ENCODE peak calls at places on chromosomes 3 and 15, in ten cellular contexts. O, A, P, I, T, B, D, Q, E and X are unnamed samples.

GRCh38 chr15:85622432-85622831 is 172.3 kb downstream of the KLHL25 start:
- DNase-seq in O (no peak), A (no peak), P (no peak), I (no peak), T (no peak), B (no peak), D (no peak), Q (no peak), E (no peak), X (no peak)

GRCh38 chr15:83747050-83747717 is 93.3 kb downstream of the ADAMTSL3 start:
- DNase-seq in O (peak), A (peak), P (peak), I (no peak), T (no peak), B (no peak), D (no peak), Q (no peak), E (peak), X (no peak)

GRCh38 chr3:135889417-135889816 is 76.1 kb upstream of the PPP2R3A start:
- DNase-seq in O (no peak), A (no peak), P (no peak), I (no peak), T (no peak), B (no peak), D (no peak), Q (no peak), E (no peak), X (no peak)

GRCh38 chr3:171790898-171791694 is 19.2 kb downstream of the PLD1 start:
- DNase-seq in O (no peak), A (no peak), P (no peak), I (no peak), T (no peak), B (no peak), D (no peak), Q (no peak), E (no peak), X (no peak)

GRCh38 chr3:115861166-115861733 is 237.9 kb downstream of the GAP43 start:
- DNase-seq in O (no peak), A (no peak), P (no peak), I (no peak), T (no peak), B (no peak), D (no peak), Q (no peak), E (no peak), X (no peak)

GRCh38 chr15:90451215-90451850 is 63.3 kb downstream of the IQGAP1 start:
- DNase-seq in O (no peak), A (no peak), P (no peak), I (no peak), T (no peak), B (no peak), D (no peak), Q (no peak), E (no peak), X (no peak)

GRCh38 chr3:154151969-154152368 is 30.8 kb downstream of the ARHGEF26 start:
- DNase-seq in O (no peak), A (no peak), P (no peak), I (no peak), T (no peak), B (no peak), D (no peak), Q (no peak), E (no peak), X (no peak)

GRCh38 chr15:76320012-76320411 is 8.7 kb upstream of the ETFA start:
- DNase-seq in O (no peak), A (no peak), P (no peak), I (no peak), T (no peak), B (no peak), D (no peak), Q (no peak), E (no peak), X (no peak)

GRCh38 chr15:68375191-68375631 is 56.8 kb downstream of the ITGA11 start:
- DNase-seq in O (no peak), A (no peak), P (no peak), I (peak), T (no peak), B (no peak), D (peak), Q (no peak), E (peak), X (no peak)

GRCh38 chr3:157335677-157336076 is 101.0 kb upstream of the PTX3 start:
- DNase-seq in O (no peak), A (no peak), P (peak), I (no peak), T (no peak), B (no peak), D (peak), Q (no peak), E (no peak), X (no peak)

GRCh38 chr3:79297242-79297641 is 470.6 kb downstream of the ROBO1 start:
- DNase-seq in O (no peak), A (no peak), P (no peak), I (no peak), T (no peak), B (no peak), D (no peak), Q (no peak), E (no peak), X (no peak)

GRCh38 chr3:10228248-10228950 is 19.9 kb upstream of the TATDN2 start:
- DNase-seq in O (no peak), A (no peak), P (peak), I (peak), T (no peak), B (no peak), D (no peak), Q (no peak), E (no peak), X (no peak)

GRCh38 chr15:48984811-48985352 is 21.2 kb upstream of the SHC4 start:
- DNase-seq in O (no peak), A (no peak), P (no peak), I (no peak), T (no peak), B (no peak), D (no peak), Q (no peak), E (no peak), X (no peak)

GRCh38 chr15:55894406-55894965 is 98.9 kb downstream of the NEDD4 start:
- DNase-seq in O (no peak), A (no peak), P (no peak), I (no peak), T (no peak), B (no peak), D (no peak), Q (no peak), E (no peak), X (no peak)

GRCh38 chr15:75232252-75232813 is 25.8 kb upstream of the GOLGA6C start:
- DNase-seq in O (no peak), A (no peak), P (no peak), I (no peak), T (no peak), B (no peak), D (no peak), Q (no peak), E (no peak), X (no peak)

GRCh38 chr3:72340056-72340455 is 508.2 kb downstream of the SHQ1 start:
- DNase-seq in O (no peak), A (no peak), P (no peak), I (no peak), T (no peak), B (no peak), D (no peak), Q (no peak), E (no peak), X (no peak)

GRCh38 chr3:55461896-55462295 is 25.2 kb downstream of the WNT5A start:
- DNase-seq in O (no peak), A (no peak), P (no peak), I (no peak), T (no peak), B (no peak), D (no peak), Q (no peak), E (no peak), X (no peak)

GRCh38 chr3:20141306-20141705 is 44.7 kb downstream of the SGO1 start:
- DNase-seq in O (no peak), A (no peak), P (no peak), I (no peak), T (no peak), B (no peak), D (peak), Q (no peak), E (peak), X (no peak)

GRCh38 chr3:43906847-43907507 is 216.2 kb downstream of the ABHD5 start:
- DNase-seq in O (no peak), A (no peak), P (no peak), I (no peak), T (no peak), B (no peak), D (no peak), Q (no peak), E (no peak), X (no peak)

GRCh38 chr3:56976666-56977560 is 83.6 kb upstream of the SPATA12 start:
- DNase-seq in O (peak), A (no peak), P (peak), I (no peak), T (no peak), B (no peak), D (no peak), Q (no peak), E (peak), X (no peak)

GRCh38 chr3:111952866-111953450 is 25.9 kb upstream of the ABHD10 start:
- DNase-seq in O (no peak), A (no peak), P (no peak), I (no peak), T (no peak), B (no peak), D (no peak), Q (no peak), E (no peak), X (no peak)

GRCh38 chr3:126665221-126665936 is 10.5 kb upstream of the TXNRD3 start:
- DNase-seq in O (no peak), A (no peak), P (no peak), I (no peak), T (no peak), B (no peak), D (no peak), Q (no peak), E (no peak), X (no peak)

GRCh38 chr3:73546961-73547360 is 77.8 kb downstream of the PDZRN3 start:
- DNase-seq in O (no peak), A (no peak), P (no peak), I (no peak), T (no peak), B (no peak), D (no peak), Q (no peak), E (no peak), X (no peak)

GRCh38 chr3:128382221-128382807 is 84.4 kb downstream of the DNAJB8 start:
- DNase-seq in O (no peak), A (peak), P (no peak), I (no peak), T (peak), B (peak), D (no peak), Q (no peak), E (peak), X (peak)

GRCh38 chr3:146382386-146382785 is 87.0 kb downstream of the PLSCR2 start:
- DNase-seq in O (no peak), A (no peak), P (no peak), I (no peak), T (peak), B (no peak), D (no peak), Q (no peak), E (no peak), X (no peak)

DNA sequence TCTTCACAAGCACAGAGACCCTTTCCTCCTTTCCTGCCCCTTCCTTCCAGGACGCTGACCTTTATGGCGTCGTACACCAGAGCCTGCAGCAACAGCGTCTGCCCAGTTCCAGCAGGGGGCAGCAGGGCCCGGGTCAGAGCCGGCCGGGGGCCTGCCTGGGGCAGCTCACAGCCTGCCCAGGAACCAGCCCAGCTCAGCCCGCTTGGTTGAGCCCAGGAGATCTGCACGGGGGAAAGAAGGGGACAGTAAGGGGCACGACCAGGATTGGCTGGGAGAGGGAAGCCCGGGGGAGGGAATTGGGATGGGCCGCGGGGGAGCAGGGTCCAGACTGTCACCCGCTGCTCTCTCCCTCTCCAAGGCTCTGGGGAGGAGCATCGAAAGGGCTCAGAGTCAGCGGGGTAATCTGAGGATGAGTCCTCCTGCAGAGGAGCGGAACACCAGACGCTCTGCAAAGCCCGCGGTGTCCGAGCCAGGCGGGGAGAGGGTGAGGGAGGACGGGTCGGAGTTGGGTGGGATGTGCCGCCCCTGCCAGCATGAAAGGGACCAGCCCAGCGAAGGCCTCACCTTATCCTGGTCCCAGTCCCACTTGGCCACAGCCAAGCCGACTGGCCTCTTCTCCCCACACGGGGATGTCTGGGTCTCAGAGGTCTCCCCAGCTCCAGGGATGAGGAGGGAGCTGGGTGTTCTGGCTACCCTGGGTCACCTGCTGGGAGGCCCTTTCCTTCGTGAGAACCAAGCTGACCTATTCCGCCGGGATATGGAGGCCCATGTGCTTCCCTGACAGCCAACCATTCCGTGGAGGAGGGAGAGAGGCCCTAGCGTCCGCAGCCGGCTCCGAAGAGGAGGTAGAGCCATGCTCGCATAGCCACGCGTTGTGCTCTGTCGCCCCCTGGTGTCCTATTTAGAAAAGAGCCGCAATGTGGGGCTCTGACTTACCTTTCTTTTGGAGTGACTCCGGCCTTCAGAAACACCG is 7.4 kb upstream of the IGDCC3 start:
- DNase-seq in O (peak), A (peak), P (peak), I (peak), T (peak), B (peak), D (peak), Q (peak), E (peak), X (peak)
- H3K4me3 ChIP-seq in O (peak), A (peak), P (no peak), I (peak), T (peak), B (no peak), D (no peak), Q (peak), E (peak), X (peak)

DNA sequence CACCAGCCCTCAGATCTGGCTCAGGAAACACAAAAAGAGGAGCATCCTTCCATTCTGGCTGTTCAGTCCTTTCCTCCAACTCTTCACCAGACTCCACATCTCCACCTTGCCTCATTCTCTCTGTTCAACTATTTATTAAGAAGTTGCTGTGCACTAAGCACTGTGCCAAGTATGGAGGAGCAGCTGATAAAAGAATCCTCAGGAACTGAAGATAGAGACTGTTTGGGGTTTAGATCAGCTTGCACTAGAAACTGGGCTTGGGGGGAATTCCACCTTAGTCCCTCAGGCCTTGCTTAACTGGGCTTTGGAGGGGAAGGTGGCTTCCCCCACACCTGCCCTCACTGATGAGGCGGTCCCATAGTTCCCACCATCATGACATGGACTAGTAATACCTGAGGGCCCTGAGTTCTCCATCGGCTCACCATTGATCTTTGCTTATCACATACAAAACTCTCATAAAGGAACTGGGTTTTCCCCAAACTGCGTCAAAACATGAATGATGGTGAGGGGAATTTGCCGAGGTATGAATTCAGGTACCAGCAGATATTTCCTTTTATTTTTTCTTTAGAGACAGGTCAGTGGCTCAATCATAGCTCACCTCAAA is 1.7 kb upstream of the CCR8 start:
- DNase-seq in O (no peak), A (no peak), P (no peak), I (peak), T (no peak), B (no peak), D (no peak), Q (no peak), E (no peak), X (no peak)
- H3K4me3 ChIP-seq in O (no peak), A (no peak), P (no peak), I (no peak), T (no peak), B (no peak), D (no peak), Q (peak), E (no peak), X (no peak)

GRCh38 chr3:138079901-138080300 is 35.5 kb downstream of the DZIP1L start:
- DNase-seq in O (no peak), A (no peak), P (no peak), I (no peak), T (no peak), B (no peak), D (no peak), Q (no peak), E (no peak), X (no peak)

GRCh38 chr3:138082992-138083386 is 32.4 kb downstream of the DZIP1L start:
- DNase-seq in O (no peak), A (no peak), P (no peak), I (no peak), T (no peak), B (no peak), D (no peak), Q (no peak), E (no peak), X (no peak)

GRCh38 chr3:138084196-138084595 is 31.2 kb downstream of the DZIP1L start:
- DNase-seq in O (no peak), A (no peak), P (no peak), I (no peak), T (no peak), B (no peak), D (no peak), Q (no peak), E (no peak), X (no peak)

GRCh38 chr3:138081371-138082084 is 33.9 kb downstream of the DZIP1L start:
- DNase-seq in O (no peak), A (no peak), P (no peak), I (no peak), T (no peak), B (no peak), D (no peak), Q (no peak), E (no peak), X (no peak)

DNA sequence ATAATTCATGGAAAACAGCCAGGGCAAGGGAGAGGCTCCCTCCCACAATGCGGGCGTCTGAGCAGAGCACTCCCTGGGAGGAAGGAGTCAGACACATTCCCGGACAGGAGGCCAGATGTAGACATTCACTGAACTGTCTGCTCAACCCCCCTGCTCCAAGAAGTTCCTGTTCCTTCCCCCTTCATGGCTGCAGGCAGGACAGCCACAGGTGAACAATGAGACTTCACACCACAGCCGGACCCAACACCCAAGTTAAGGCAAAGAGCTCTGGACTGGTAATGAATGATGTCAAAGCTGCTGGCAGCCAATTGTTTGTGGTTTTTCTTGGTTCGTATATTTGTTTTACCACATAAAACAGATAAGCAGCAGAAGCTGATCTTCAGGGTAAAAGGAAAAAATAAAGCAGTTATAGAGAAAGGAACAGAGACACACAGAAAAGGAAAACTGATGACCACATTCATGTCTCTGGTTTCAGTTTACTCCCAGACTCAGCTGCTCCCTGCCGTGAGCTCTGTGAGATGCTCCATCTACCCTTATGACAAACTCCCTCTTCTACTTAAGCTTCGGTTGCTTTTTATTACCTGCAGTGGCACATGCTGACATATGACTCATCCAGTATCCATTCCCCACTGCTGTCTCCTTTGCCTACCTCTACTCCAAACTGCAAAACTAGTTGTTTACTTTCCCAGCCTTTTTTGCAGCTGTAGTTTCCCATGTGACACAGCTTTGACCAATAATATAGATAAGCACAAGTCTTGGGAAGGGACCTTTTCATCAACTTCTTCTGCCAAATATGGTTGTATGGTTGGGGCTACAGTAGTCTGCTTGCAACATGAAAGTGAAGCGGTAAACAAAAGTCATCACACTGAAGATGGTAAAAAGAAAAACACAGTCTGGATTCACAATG is 33.1 kb downstream of the DZIP1L start:
- DNase-seq in O (peak), A (no peak), P (peak), I (no peak), T (no peak), B (no peak), D (no peak), Q (no peak), E (peak), X (no peak)
- H3K4me3 ChIP-seq in O (no peak), A (peak), P (no peak), I (no peak), T (no peak), B (no peak), D (no peak), Q (no peak), E (no peak), X (peak)

GRCh38 chr3:173819368-173819767 is 421.8 kb downstream of the NLGN1 start:
- DNase-seq in O (no peak), A (no peak), P (no peak), I (no peak), T (no peak), B (no peak), D (no peak), Q (no peak), E (no peak), X (no peak)
- H3K4me3 ChIP-seq in O (no peak), A (no peak), P (no peak), I (no peak), T (no peak), B (no peak), D (no peak), Q (no peak), E (no peak), X (no peak)

GRCh38 chr3:70747847-70748246 is 435.4 kb upstream of the MDFIC2 start:
- DNase-seq in O (no peak), A (no peak), P (no peak), I (no peak), T (no peak), B (no peak), D (no peak), Q (no peak), E (no peak), X (no peak)
- H3K4me3 ChIP-seq in O (no peak), A (no peak), P (no peak), I (no peak), T (no peak), B (no peak), D (no peak), Q (no peak), E (no peak), X (no peak)